ENCODE peak calls at places on chromosomes 11 and 22, in six cellular contexts. One of them, this sample, is unnamed.

GRCh38 chr22:45878051-45878764 is 98.8 kb downstream of the WNT7B start:
- DNase-seq in G401: peak
- DNase-seq in fibroblast of the aortic adventitia: no peak
- DNase-seq in endothelial cell: no peak
- DNase-seq in T-cell: no peak
- DNase-seq in NCI-H1694: peak
- DNase-seq in this sample: no peak

GRCh38 chr11:95140397-95141030 is 50.9 kb downstream of the ENDOD1 start:
- DNase-seq in NCI-H1694: no peak
- DNase-seq in endothelial cell: no peak
- DNase-seq in T-cell: no peak
- DNase-seq in fibroblast of the aortic adventitia: peak
- DNase-seq in G401: no peak
- DNase-seq in this sample: no peak

GRCh38 chr11:92765965-92766371 is 203.5 kb upstream of the MTNR1B start:
- DNase-seq in G401: peak
- DNase-seq in NCI-H1694: no peak
- DNase-seq in fibroblast of the aortic adventitia: peak
- DNase-seq in T-cell: no peak
- DNase-seq in endothelial cell: peak
- DNase-seq in this sample: no peak

GRCh38 chr22:35064664-35065063 is 1.3 kb upstream of the ISX start:
- DNase-seq in T-cell: no peak
- DNase-seq in endothelial cell: no peak
- DNase-seq in fibroblast of the aortic adventitia: no peak
- DNase-seq in G401: no peak
- DNase-seq in NCI-H1694: no peak
- DNase-seq in this sample: no peak

GRCh38 chr11:128294685-128295079 is 292.7 kb downstream of the ETS1 start:
- DNase-seq in endothelial cell: no peak
- DNase-seq in G401: no peak
- DNase-seq in fibroblast of the aortic adventitia: peak
- DNase-seq in NCI-H1694: no peak
- DNase-seq in T-cell: no peak
- DNase-seq in this sample: no peak

GRCh38 chr22:31142285-31142684 is 2.0 kb upstream of the PLA2G3 start:
- DNase-seq in endothelial cell: no peak
- DNase-seq in T-cell: no peak
- DNase-seq in fibroblast of the aortic adventitia: no peak
- DNase-seq in NCI-H1694: no peak
- DNase-seq in G401: no peak
- DNase-seq in this sample: no peak

GRCh38 chr11:66068154-66068821 is 1.8 kb upstream of the PACS1 start:
- DNase-seq in endothelial cell: peak
- DNase-seq in NCI-H1694: peak
- DNase-seq in fibroblast of the aortic adventitia: peak
- DNase-seq in G401: peak
- DNase-seq in T-cell: peak
- DNase-seq in this sample: peak

GRCh38 chr22:26579331-26579886 is 10.5 kb downstream of the TPST2 start:
- DNase-seq in T-cell: peak
- DNase-seq in NCI-H1694: no peak
- DNase-seq in G401: no peak
- DNase-seq in endothelial cell: no peak
- DNase-seq in fibroblast of the aortic adventitia: no peak
- DNase-seq in this sample: peak